ENCODE peak calls at places on chromosomes 3 and 15, in six cellular contexts. One of them, this sample, is unnamed.

GRCh38 chr3:116413319-116413718 is 32.0 kb downstream of the LSAMP start:
- DNase-seq in heart right ventricle: no peak
- DNase-seq in heart left ventricle: no peak
- DNase-seq in PC-3: no peak
- DNase-seq in PC-9: no peak
- DNase-seq in HCT116: no peak
- DNase-seq in this sample: no peak

GRCh38 chr3:168121175-168121853 is 25.6 kb upstream of the GOLIM4 start:
- DNase-seq in heart right ventricle: peak; percentile 16
- DNase-seq in heart left ventricle: peak; percentile 13
- DNase-seq in PC-3: no peak
- DNase-seq in PC-9: no peak
- DNase-seq in HCT116: no peak
- DNase-seq in this sample: no peak

GRCh38 chr15:70378126-70379031 is 280.7 kb upstream of the TLE3 start:
- DNase-seq in heart right ventricle: no peak
- DNase-seq in heart left ventricle: no peak
- DNase-seq in PC-3: no peak
- DNase-seq in PC-9: no peak
- DNase-seq in HCT116: no peak
- DNase-seq in this sample: no peak

GRCh38 chr15:88131937-88132336 is 124.6 kb downstream of the NTRK3 start:
- DNase-seq in heart right ventricle: no peak
- DNase-seq in heart left ventricle: no peak
- DNase-seq in PC-3: no peak
- DNase-seq in PC-9: no peak
- DNase-seq in HCT116: no peak
- DNase-seq in this sample: no peak

GRCh38 chr15:88120021-88120420 is 136.5 kb downstream of the NTRK3 start:
- DNase-seq in heart right ventricle: no peak
- DNase-seq in heart left ventricle: no peak
- DNase-seq in PC-3: no peak
- DNase-seq in PC-9: no peak
- DNase-seq in HCT116: no peak
- DNase-seq in this sample: no peak

GRCh38 chr3:177516130-177517011 is 319.1 kb upstream of the TBL1XR1 start:
- DNase-seq in heart right ventricle: peak; percentile 56
- DNase-seq in heart left ventricle: peak; percentile 48
- DNase-seq in PC-3: no peak
- DNase-seq in PC-9: no peak
- DNase-seq in HCT116: no peak
- DNase-seq in this sample: no peak

GRCh38 chr3:56055616-56056350 is 412.5 kb downstream of the ERC2 start:
- DNase-seq in heart right ventricle: no peak
- DNase-seq in heart left ventricle: no peak
- DNase-seq in PC-3: no peak
- DNase-seq in PC-9: peak; percentile 50
- DNase-seq in HCT116: no peak
- DNase-seq in this sample: no peak

GRCh38 chr3:52524752-52525661 is 8.7 kb downstream of the NT5DC2 start:
- DNase-seq in heart right ventricle: peak; percentile 82
- DNase-seq in heart left ventricle: peak; percentile 83
- DNase-seq in PC-3: no peak
- DNase-seq in PC-9: no peak
- DNase-seq in HCT116: no peak
- DNase-seq in this sample: no peak

GRCh38 chr15:82306791-82307713 is 42.2 kb downstream of the GOLGA6L10 start:
- DNase-seq in heart right ventricle: no peak
- DNase-seq in heart left ventricle: no peak
- DNase-seq in PC-3: no peak
- DNase-seq in PC-9: no peak
- DNase-seq in HCT116: no peak
- DNase-seq in this sample: no peak

GRCh38 chr15:70158309-70158995 is 60.7 kb upstream of the TLE3 start:
- DNase-seq in heart right ventricle: no peak
- DNase-seq in heart left ventricle: no peak
- DNase-seq in PC-3: no peak
- DNase-seq in PC-9: no peak
- DNase-seq in HCT116: no peak
- DNase-seq in this sample: no peak

GRCh38 chr15:56693761-56694160 is 39.5 kb downstream of the ZNF280D start:
- DNase-seq in heart right ventricle: no peak
- DNase-seq in heart left ventricle: no peak
- DNase-seq in PC-3: no peak
- DNase-seq in PC-9: no peak
- DNase-seq in HCT116: no peak
- DNase-seq in this sample: no peak

GRCh38 chr3:132880986-132881385 is 157.2 kb upstream of the TMEM108 start:
- DNase-seq in heart right ventricle: no peak
- DNase-seq in heart left ventricle: no peak
- DNase-seq in PC-3: no peak
- DNase-seq in PC-9: no peak
- DNase-seq in HCT116: no peak
- DNase-seq in this sample: no peak

GRCh38 chr15:23073890-23074631 is 34.7 kb upstream of the TUBGCP5 start:
- DNase-seq in heart right ventricle: no peak
- DNase-seq in heart left ventricle: no peak
- DNase-seq in PC-3: peak; percentile 57
- DNase-seq in PC-9: no peak
- DNase-seq in HCT116: no peak
- DNase-seq in this sample: no peak

GRCh38 chr15:52417501-52417900 is 111.2 kb downstream of the MYO5A start:
- DNase-seq in heart right ventricle: no peak
- DNase-seq in heart left ventricle: no peak
- DNase-seq in PC-3: no peak
- DNase-seq in PC-9: no peak
- DNase-seq in HCT116: no peak
- DNase-seq in this sample: no peak

GRCh38 chr3:28575748-28576589 is 227.3 kb upstream of the AZI2 start:
- DNase-seq in heart right ventricle: no peak
- DNase-seq in heart left ventricle: peak; percentile 6
- DNase-seq in PC-3: no peak
- DNase-seq in PC-9: no peak
- DNase-seq in HCT116: no peak
- DNase-seq in this sample: no peak

GRCh38 chr3:47299396-47300318 is 16.9 kb downstream of the KLHL18 start:
- DNase-seq in heart right ventricle: no peak
- DNase-seq in heart left ventricle: no peak
- DNase-seq in PC-3: no peak
- DNase-seq in PC-9: no peak
- DNase-seq in HCT116: no peak
- DNase-seq in this sample: no peak

GRCh38 chr3:52777127-52777958 is at the start of gene ITIH1:
- DNase-seq in heart right ventricle: no peak
- DNase-seq in heart left ventricle: no peak
- DNase-seq in PC-3: no peak
- DNase-seq in PC-9: no peak
- DNase-seq in HCT116: no peak
- DNase-seq in this sample: no peak

GRCh38 chr3:57597973-57598351 is 818 bp upstream of the ARF4 start:
- DNase-seq in heart right ventricle: no peak
- DNase-seq in heart left ventricle: no peak
- DNase-seq in PC-3: peak; percentile 55
- DNase-seq in PC-9: no peak
- DNase-seq in HCT116: no peak
- DNase-seq in this sample: no peak

GRCh38 chr3:120450261-120450913 is 405 bp downstream of the FSTL1 start:
- DNase-seq in heart right ventricle: peak; percentile 44
- DNase-seq in heart left ventricle: peak; percentile 52
- DNase-seq in PC-3: peak; percentile 41
- DNase-seq in PC-9: no peak
- DNase-seq in HCT116: no peak
- DNase-seq in this sample: no peak

GRCh38 chr15:41917767-41918430 is 24.0 kb upstream of the SPTBN5 start:
- DNase-seq in heart right ventricle: peak; percentile 47
- DNase-seq in heart left ventricle: no peak
- DNase-seq in PC-3: peak; percentile 85
- DNase-seq in PC-9: peak; percentile 81
- DNase-seq in HCT116: peak; percentile 57
- DNase-seq in this sample: no peak

GRCh38 chr3:85801955-85802354 is 843.2 kb downstream of the CADM2 start:
- DNase-seq in heart right ventricle: no peak
- DNase-seq in heart left ventricle: no peak
- DNase-seq in PC-3: peak; percentile 80
- DNase-seq in PC-9: no peak
- DNase-seq in HCT116: no peak
- DNase-seq in this sample: no peak

GRCh38 chr3:38453075-38453913 is at the start of gene ACVR2B:
- DNase-seq in heart right ventricle: peak; percentile 90
- DNase-seq in heart left ventricle: peak; percentile 92
- DNase-seq in PC-3: peak; percentile 82
- DNase-seq in PC-9: peak; percentile 65
- DNase-seq in HCT116: peak; percentile 54
- DNase-seq in this sample: peak; percentile 73

GRCh38 chr3:51568978-51569377 is 30.5 kb downstream of the RAD54L2 start:
- DNase-seq in heart right ventricle: no peak
- DNase-seq in heart left ventricle: no peak
- DNase-seq in PC-3: no peak
- DNase-seq in PC-9: no peak
- DNase-seq in HCT116: no peak
- DNase-seq in this sample: no peak

GRCh38 chr3:44962606-44963393 is 13.2 kb downstream of the ZDHHC3 start:
- DNase-seq in heart right ventricle: no peak
- DNase-seq in heart left ventricle: no peak
- DNase-seq in PC-3: peak; percentile 80
- DNase-seq in PC-9: peak; percentile 72
- DNase-seq in HCT116: no peak
- DNase-seq in this sample: no peak

GRCh38 chr3:7877312-7877711 is 624.3 kb upstream of the LMCD1 start:
- DNase-seq in heart right ventricle: no peak
- DNase-seq in heart left ventricle: no peak
- DNase-seq in PC-3: no peak
- DNase-seq in PC-9: no peak
- DNase-seq in HCT116: peak; percentile 59
- DNase-seq in this sample: no peak

GRCh38 chr3:121274411-121274810 is 271.4 kb downstream of the POLQ start:
- DNase-seq in heart right ventricle: no peak
- DNase-seq in heart left ventricle: no peak
- DNase-seq in PC-3: no peak
- DNase-seq in PC-9: no peak
- DNase-seq in HCT116: no peak
- DNase-seq in this sample: no peak

GRCh38 chr15:98776607-98777281 is 128.4 kb downstream of the IGF1R start:
- DNase-seq in heart right ventricle: peak; percentile 50
- DNase-seq in heart left ventricle: peak; percentile 49
- DNase-seq in PC-3: no peak
- DNase-seq in PC-9: no peak
- DNase-seq in HCT116: no peak
- DNase-seq in this sample: peak; percentile 82

GRCh38 chr15:38252481-38253311 is at the start of gene SPRED1:
- DNase-seq in heart right ventricle: peak; percentile 81
- DNase-seq in heart left ventricle: peak; percentile 86
- DNase-seq in PC-3: peak; percentile 53
- DNase-seq in PC-9: no peak
- DNase-seq in HCT116: no peak
- DNase-seq in this sample: no peak

GRCh38 chr3:49313902-49314676 is 25.8 kb downstream of the USP4 start:
- DNase-seq in heart right ventricle: no peak
- DNase-seq in heart left ventricle: no peak
- DNase-seq in PC-3: no peak
- DNase-seq in PC-9: no peak
- DNase-seq in HCT116: no peak
- DNase-seq in this sample: no peak
- H3K4me3 ChIP-seq in heart right ventricle: no peak overlapping the region
- H3K4me3 ChIP-seq in heart left ventricle: no peak overlapping the region
- H3K4me3 ChIP-seq in PC-3: no peak overlapping the region
- H3K4me3 ChIP-seq in PC-9: no peak overlapping the region
- H3K4me3 ChIP-seq in HCT116: no peak overlapping the region
- H3K4me3 ChIP-seq in this sample: no peak overlapping the region

GRCh38 chr3:172592898-172593669 is 69.9 kb upstream of the TNFSF10 start:
- DNase-seq in heart right ventricle: no peak
- DNase-seq in heart left ventricle: no peak
- DNase-seq in PC-3: no peak
- DNase-seq in PC-9: no peak
- DNase-seq in HCT116: no peak
- DNase-seq in this sample: no peak

GRCh38 chr3:172598904-172599303 is 75.7 kb upstream of the TNFSF10 start:
- DNase-seq in heart right ventricle: no peak
- DNase-seq in heart left ventricle: no peak
- DNase-seq in PC-3: no peak
- DNase-seq in PC-9: no peak
- DNase-seq in HCT116: no peak
- DNase-seq in this sample: no peak

GRCh38 chr3:172591876-172592771 is 68.9 kb upstream of the TNFSF10 start:
- DNase-seq in heart right ventricle: no peak
- DNase-seq in heart left ventricle: no peak
- DNase-seq in PC-3: no peak
- DNase-seq in PC-9: no peak
- DNase-seq in HCT116: no peak
- DNase-seq in this sample: peak; percentile 89

GRCh38 chr3:172595648-172596393 is 72.6 kb upstream of the TNFSF10 start:
- DNase-seq in heart right ventricle: peak; percentile 54
- DNase-seq in heart left ventricle: peak; percentile 48
- DNase-seq in PC-3: peak; percentile 77
- DNase-seq in PC-9: peak; percentile 65
- DNase-seq in HCT116: peak; percentile 48
- DNase-seq in this sample: peak; percentile 81

GRCh38 chr3:172596394-172596706 is 73.1 kb upstream of the TNFSF10 start:
- DNase-seq in heart right ventricle: no peak
- DNase-seq in heart left ventricle: no peak
- DNase-seq in PC-3: no peak
- DNase-seq in PC-9: no peak
- DNase-seq in HCT116: no peak
- DNase-seq in this sample: no peak
- H3K4me3 ChIP-seq in heart right ventricle: no peak overlapping the region
- H3K4me3 ChIP-seq in heart left ventricle: no peak overlapping the region
- H3K4me3 ChIP-seq in PC-3: no peak overlapping the region
- H3K4me3 ChIP-seq in PC-9: no peak overlapping the region
- H3K4me3 ChIP-seq in HCT116: no peak overlapping the region
- H3K4me3 ChIP-seq in this sample: no peak overlapping the region

DNA sequence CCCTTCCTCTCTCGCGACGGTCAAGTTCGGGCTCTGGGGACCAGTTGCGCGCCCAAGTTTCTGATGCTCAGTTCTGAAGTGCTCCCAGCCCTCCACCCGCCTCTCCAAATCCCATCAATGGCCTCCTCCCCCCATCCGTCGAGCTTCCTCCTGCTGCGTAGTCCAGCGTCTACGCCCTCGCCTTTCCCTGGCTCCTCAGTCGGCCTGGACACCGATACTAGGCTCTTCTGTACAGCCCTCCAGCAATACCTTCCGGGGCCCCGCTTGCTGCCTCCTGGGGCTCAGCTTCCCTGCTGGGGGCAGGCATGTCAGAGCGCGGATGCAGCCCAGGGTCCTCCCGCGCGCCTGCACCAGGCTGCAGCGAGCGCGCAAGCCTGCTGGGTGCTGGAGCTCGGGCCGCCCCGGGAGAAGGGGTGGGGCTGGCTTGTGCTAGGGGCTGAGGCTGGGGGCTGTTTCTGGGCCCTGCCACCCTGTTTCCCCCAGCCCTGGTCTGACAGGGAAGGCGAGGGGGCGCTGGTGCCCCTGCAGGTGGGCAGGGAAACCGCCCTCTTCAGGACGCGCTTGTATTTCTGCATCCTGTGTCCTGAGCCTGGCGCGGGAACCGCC is 353.3 kb upstream of the SUCLG2 start:
- DNase-seq in heart right ventricle: no peak
- DNase-seq in heart left ventricle: no peak
- DNase-seq in PC-3: no peak
- DNase-seq in PC-9: no peak
- DNase-seq in HCT116: no peak
- DNase-seq in this sample: no peak
- H3K4me3 ChIP-seq in heart right ventricle: no peak overlapping the region
- H3K4me3 ChIP-seq in heart left ventricle: peak overlapping the region; percentile 31
- H3K4me3 ChIP-seq in PC-3: no peak overlapping the region
- H3K4me3 ChIP-seq in PC-9: no peak overlapping the region
- H3K4me3 ChIP-seq in HCT116: no peak overlapping the region
- H3K4me3 ChIP-seq in this sample: no peak overlapping the region

GRCh38 chr3:178536271-178537079 is at the start of gene KCNMB2:
- DNase-seq in heart right ventricle: peak; percentile 8
- DNase-seq in heart left ventricle: no peak
- DNase-seq in PC-3: no peak
- DNase-seq in PC-9: no peak
- DNase-seq in HCT116: no peak
- DNase-seq in this sample: no peak
- H3K4me3 ChIP-seq in heart right ventricle: peak within 1 kb of the TSS; percentile 42
- H3K4me3 ChIP-seq in heart left ventricle: peak within 1 kb of the TSS; percentile 64
- H3K4me3 ChIP-seq in PC-3: no peak within 1 kb of the TSS
- H3K4me3 ChIP-seq in PC-9: no peak within 1 kb of the TSS
- H3K4me3 ChIP-seq in HCT116: no peak within 1 kb of the TSS
- H3K4me3 ChIP-seq in this sample: no peak within 1 kb of the TSS